ENCODE peak calls at places on chromosomes 12 and 14, in six cellular contexts. W is HuH-7.5, Z is NCI-H1436, K is non-pigmented ciliary epithelial cell, Y is ELR, L is nucleus accumbens. G is an unnamed sample.

GRCh38 chr12:131902332-131903241 is 8.2 kb downstream of the ULK1 start:
- DNase-seq in Y (no peak), W (no peak), L (no peak), K (no peak), Z (no peak), G (no peak)

GRCh38 chr14:63901434-63902085 is 48.8 kb downstream of the SYNE2 start:
- DNase-seq in Y (peak), Z (no peak), L (no peak), W (no peak), K (no peak), G (no peak)

GRCh38 chr12:13348464-13348863 is 151.9 kb downstream of the EMP1 start:
- DNase-seq in Y (no peak), L (no peak), K (no peak), Z (no peak), W (no peak), G (no peak)

GRCh38 chr12:32418903-32419519 is 19.7 kb downstream of the FGD4 start:
- DNase-seq in Y (no peak), L (no peak), Z (no peak), W (no peak), K (no peak), G (no peak)

GRCh38 chr12:115998119-115998633 is 279.3 kb downstream of the MED13L start:
- DNase-seq in Y (peak), W (no peak), L (no peak), Z (no peak), K (peak), G (peak)

GRCh38 chr12:40336573-40337199 is 111.9 kb downstream of the LRRK2 start:
- DNase-seq in L (no peak), W (no peak), Y (peak), K (no peak), Z (no peak), G (no peak)

GRCh38 chr12:68538722-68539614 is 71.7 kb upstream of the RAP1B start:
- DNase-seq in W (no peak), K (no peak), Z (peak), L (no peak), Y (no peak), G (no peak)

GRCh38 chr12:102021540-102022246 is 40.1 kb downstream of the WASHC3 start:
- DNase-seq in L (no peak), K (no peak), Y (no peak), W (no peak), Z (no peak), G (no peak)

GRCh38 chr12:109598428-109598854 is 24.8 kb downstream of the MVK start:
- DNase-seq in Z (no peak), Y (no peak), L (no peak), W (no peak), K (no peak), G (no peak)

GRCh38 chr12:104957388-104958008 is 592 bp downstream of the SLC41A2 start:
- DNase-seq in K (no peak), W (peak), Z (no peak), Y (peak), L (peak), G (no peak)

GRCh38 chr14:50139192-50139591 is 22.8 kb upstream of the VCPKMT start:
- DNase-seq in W (no peak), L (no peak), K (no peak), Z (no peak), Y (peak), G (no peak)

GRCh38 chr14:73935666-73936065 is 14.2 kb downstream of the FAM161B start:
- DNase-seq in K (no peak), W (peak), Y (peak), Z (no peak), L (no peak), G (no peak)

GRCh38 chr12:83016226-83016835 is 329.6 kb downstream of the TMTC2 start:
- DNase-seq in L (no peak), Z (no peak), Y (peak), K (peak), W (no peak), G (peak)

GRCh38 chr12:69987453-69988102 is 162.6 kb downstream of the MYRFL start:
- DNase-seq in Y (peak), L (no peak), K (peak), Z (no peak), W (no peak), G (peak)

GRCh38 chr12:130545475-130545874 is 170.6 kb downstream of the RIMBP2 start:
- DNase-seq in Z (no peak), L (no peak), K (no peak), W (no peak), Y (no peak), G (no peak)

GRCh38 chr14:25150934-25151790 is 101.2 kb upstream of the STXBP6 start:
- DNase-seq in Z (peak), K (peak), W (no peak), L (no peak), Y (peak), G (no peak)

G was measured in AG04450.